ENCODE peak calls at places on chromosome 19, in ten cellular contexts. One of them, this sample, is unnamed.

GRCh38 chr19:3942790-3943409 is 10.0 kb downstream of the NMRK2 start:
- DNase-seq in HAP-1: no peak
- DNase-seq in AG08396: no peak
- DNase-seq in caudate nucleus: no peak
- DNase-seq in stimulated activated CD4-positive, alpha-beta T cell treated with anti-CD3 and anti-CD28 coated beads, TNF-alpha, amount 100 ng/mL, for 1 hour: no peak
- DNase-seq in GM10248: no peak
- DNase-seq in BJ: no peak
- DNase-seq in T-cell: no peak
- DNase-seq in activated CD8-positive, alpha-beta memory T cell treated with anti-CD3 and anti-CD28 coated beads, Interleukin-2, amount 50 U/mL, for 48 hours: no peak
- DNase-seq in fibroblast of lung: no peak
- DNase-seq in this sample: no peak

GRCh38 chr19:44749318-44749717 is 810 bp downstream of the BCL3 start:
- DNase-seq in HAP-1: no peak
- DNase-seq in AG08396: no peak
- DNase-seq in caudate nucleus: no peak
- DNase-seq in stimulated activated CD4-positive, alpha-beta T cell treated with anti-CD3 and anti-CD28 coated beads, TNF-alpha, amount 100 ng/mL, for 1 hour: no peak
- DNase-seq in GM10248: no peak
- DNase-seq in BJ: no peak
- DNase-seq in T-cell: no peak
- DNase-seq in activated CD8-positive, alpha-beta memory T cell treated with anti-CD3 and anti-CD28 coated beads, Interleukin-2, amount 50 U/mL, for 48 hours: no peak
- DNase-seq in fibroblast of lung: no peak
- DNase-seq in this sample: no peak

GRCh38 chr19:12864143-12864542 is 17.1 kb downstream of the DNASE2 start:
- DNase-seq in HAP-1: no peak
- DNase-seq in AG08396: no peak
- DNase-seq in caudate nucleus: no peak
- DNase-seq in stimulated activated CD4-positive, alpha-beta T cell treated with anti-CD3 and anti-CD28 coated beads, TNF-alpha, amount 100 ng/mL, for 1 hour: no peak
- DNase-seq in GM10248: no peak
- DNase-seq in BJ: no peak
- DNase-seq in T-cell: no peak
- DNase-seq in activated CD8-positive, alpha-beta memory T cell treated with anti-CD3 and anti-CD28 coated beads, Interleukin-2, amount 50 U/mL, for 48 hours: no peak
- DNase-seq in fibroblast of lung: no peak
- DNase-seq in this sample: no peak

GRCh38 chr19:40801449-40802299 is 2.7 kb downstream of the EGLN2 start:
- DNase-seq in HAP-1: no peak
- DNase-seq in AG08396: no peak
- DNase-seq in caudate nucleus: no peak
- DNase-seq in stimulated activated CD4-positive, alpha-beta T cell treated with anti-CD3 and anti-CD28 coated beads, TNF-alpha, amount 100 ng/mL, for 1 hour: no peak
- DNase-seq in GM10248: no peak
- DNase-seq in BJ: no peak
- DNase-seq in T-cell: no peak
- DNase-seq in activated CD8-positive, alpha-beta memory T cell treated with anti-CD3 and anti-CD28 coated beads, Interleukin-2, amount 50 U/mL, for 48 hours: no peak
- DNase-seq in fibroblast of lung: no peak
- DNase-seq in this sample: no peak

GRCh38 chr19:8342684-8343482 is at the start of gene KANK3:
- DNase-seq in HAP-1: peak
- DNase-seq in AG08396: peak
- DNase-seq in caudate nucleus: peak
- DNase-seq in stimulated activated CD4-positive, alpha-beta T cell treated with anti-CD3 and anti-CD28 coated beads, TNF-alpha, amount 100 ng/mL, for 1 hour: peak
- DNase-seq in GM10248: peak
- DNase-seq in BJ: no peak
- DNase-seq in T-cell: peak
- DNase-seq in activated CD8-positive, alpha-beta memory T cell treated with anti-CD3 and anti-CD28 coated beads, Interleukin-2, amount 50 U/mL, for 48 hours: peak
- DNase-seq in fibroblast of lung: peak
- DNase-seq in this sample: peak

GRCh38 chr19:47069795-47070194 is 21.4 kb upstream of the TMEM160 start:
- DNase-seq in HAP-1: no peak
- DNase-seq in AG08396: no peak
- DNase-seq in caudate nucleus: no peak
- DNase-seq in stimulated activated CD4-positive, alpha-beta T cell treated with anti-CD3 and anti-CD28 coated beads, TNF-alpha, amount 100 ng/mL, for 1 hour: no peak
- DNase-seq in GM10248: no peak
- DNase-seq in BJ: no peak
- DNase-seq in T-cell: no peak
- DNase-seq in activated CD8-positive, alpha-beta memory T cell treated with anti-CD3 and anti-CD28 coated beads, Interleukin-2, amount 50 U/mL, for 48 hours: no peak
- DNase-seq in fibroblast of lung: no peak
- DNase-seq in this sample: no peak

GRCh38 chr19:57773488-57773887 is 4.0 kb downstream of the ZNF586 start:
- DNase-seq in HAP-1: no peak
- DNase-seq in AG08396: no peak
- DNase-seq in caudate nucleus: no peak
- DNase-seq in stimulated activated CD4-positive, alpha-beta T cell treated with anti-CD3 and anti-CD28 coated beads, TNF-alpha, amount 100 ng/mL, for 1 hour: no peak
- DNase-seq in GM10248: no peak
- DNase-seq in BJ: no peak
- DNase-seq in T-cell: no peak
- DNase-seq in activated CD8-positive, alpha-beta memory T cell treated with anti-CD3 and anti-CD28 coated beads, Interleukin-2, amount 50 U/mL, for 48 hours: no peak
- DNase-seq in fibroblast of lung: no peak
- DNase-seq in this sample: no peak

GRCh38 chr19:48568345-48568886 is 16.4 kb downstream of the SULT2B1 start:
- DNase-seq in HAP-1: no peak
- DNase-seq in AG08396: peak
- DNase-seq in caudate nucleus: peak
- DNase-seq in stimulated activated CD4-positive, alpha-beta T cell treated with anti-CD3 and anti-CD28 coated beads, TNF-alpha, amount 100 ng/mL, for 1 hour: no peak
- DNase-seq in GM10248: no peak
- DNase-seq in BJ: peak
- DNase-seq in T-cell: no peak
- DNase-seq in activated CD8-positive, alpha-beta memory T cell treated with anti-CD3 and anti-CD28 coated beads, Interleukin-2, amount 50 U/mL, for 48 hours: no peak
- DNase-seq in fibroblast of lung: peak
- DNase-seq in this sample: no peak

GRCh38 chr19:16233836-16234551 is 36.3 kb downstream of the AP1M1 start:
- DNase-seq in HAP-1: no peak
- DNase-seq in AG08396: no peak
- DNase-seq in caudate nucleus: no peak
- DNase-seq in stimulated activated CD4-positive, alpha-beta T cell treated with anti-CD3 and anti-CD28 coated beads, TNF-alpha, amount 100 ng/mL, for 1 hour: no peak
- DNase-seq in GM10248: peak
- DNase-seq in BJ: no peak
- DNase-seq in T-cell: no peak
- DNase-seq in activated CD8-positive, alpha-beta memory T cell treated with anti-CD3 and anti-CD28 coated beads, Interleukin-2, amount 50 U/mL, for 48 hours: no peak
- DNase-seq in fibroblast of lung: no peak
- DNase-seq in this sample: no peak

GRCh38 chr19:44806271-44806670 is 2.6 kb upstream of the BCAM start:
- DNase-seq in HAP-1: peak
- DNase-seq in AG08396: no peak
- DNase-seq in caudate nucleus: no peak
- DNase-seq in stimulated activated CD4-positive, alpha-beta T cell treated with anti-CD3 and anti-CD28 coated beads, TNF-alpha, amount 100 ng/mL, for 1 hour: no peak
- DNase-seq in GM10248: no peak
- DNase-seq in BJ: no peak
- DNase-seq in T-cell: no peak
- DNase-seq in activated CD8-positive, alpha-beta memory T cell treated with anti-CD3 and anti-CD28 coated beads, Interleukin-2, amount 50 U/mL, for 48 hours: no peak
- DNase-seq in fibroblast of lung: no peak
- DNase-seq in this sample: no peak

GRCh38 chr19:8320564-8321066 is 560 bp downstream of the NDUFA7 start:
- DNase-seq in HAP-1: no peak
- DNase-seq in AG08396: no peak
- DNase-seq in caudate nucleus: no peak
- DNase-seq in stimulated activated CD4-positive, alpha-beta T cell treated with anti-CD3 and anti-CD28 coated beads, TNF-alpha, amount 100 ng/mL, for 1 hour: no peak
- DNase-seq in GM10248: no peak
- DNase-seq in BJ: no peak
- DNase-seq in T-cell: no peak
- DNase-seq in activated CD8-positive, alpha-beta memory T cell treated with anti-CD3 and anti-CD28 coated beads, Interleukin-2, amount 50 U/mL, for 48 hours: peak
- DNase-seq in fibroblast of lung: no peak
- DNase-seq in this sample: no peak

GRCh38 chr19:33000510-33000909 is 28.5 kb downstream of the FAAP24 start:
- DNase-seq in HAP-1: no peak
- DNase-seq in AG08396: no peak
- DNase-seq in caudate nucleus: no peak
- DNase-seq in stimulated activated CD4-positive, alpha-beta T cell treated with anti-CD3 and anti-CD28 coated beads, TNF-alpha, amount 100 ng/mL, for 1 hour: no peak
- DNase-seq in GM10248: no peak
- DNase-seq in BJ: no peak
- DNase-seq in T-cell: peak
- DNase-seq in activated CD8-positive, alpha-beta memory T cell treated with anti-CD3 and anti-CD28 coated beads, Interleukin-2, amount 50 U/mL, for 48 hours: peak
- DNase-seq in fibroblast of lung: no peak
- DNase-seq in this sample: no peak

GRCh38 chr19:7905859-7906258 is 2.2 kb downstream of the MAP2K7 start:
- DNase-seq in HAP-1: no peak
- DNase-seq in AG08396: no peak
- DNase-seq in caudate nucleus: no peak
- DNase-seq in stimulated activated CD4-positive, alpha-beta T cell treated with anti-CD3 and anti-CD28 coated beads, TNF-alpha, amount 100 ng/mL, for 1 hour: no peak
- DNase-seq in GM10248: no peak
- DNase-seq in BJ: no peak
- DNase-seq in T-cell: no peak
- DNase-seq in activated CD8-positive, alpha-beta memory T cell treated with anti-CD3 and anti-CD28 coated beads, Interleukin-2, amount 50 U/mL, for 48 hours: no peak
- DNase-seq in fibroblast of lung: no peak
- DNase-seq in this sample: no peak

GRCh38 chr19:19223636-19224035 is 11.9 kb downstream of the NCAN start:
- DNase-seq in HAP-1: no peak
- DNase-seq in AG08396: no peak
- DNase-seq in caudate nucleus: no peak
- DNase-seq in stimulated activated CD4-positive, alpha-beta T cell treated with anti-CD3 and anti-CD28 coated beads, TNF-alpha, amount 100 ng/mL, for 1 hour: no peak
- DNase-seq in GM10248: no peak
- DNase-seq in BJ: no peak
- DNase-seq in T-cell: no peak
- DNase-seq in activated CD8-positive, alpha-beta memory T cell treated with anti-CD3 and anti-CD28 coated beads, Interleukin-2, amount 50 U/mL, for 48 hours: no peak
- DNase-seq in fibroblast of lung: no peak
- DNase-seq in this sample: no peak

GRCh38 chr19:32254128-32254527 is 91.3 kb upstream of the ZNF507 start:
- DNase-seq in HAP-1: no peak
- DNase-seq in AG08396: no peak
- DNase-seq in caudate nucleus: no peak
- DNase-seq in stimulated activated CD4-positive, alpha-beta T cell treated with anti-CD3 and anti-CD28 coated beads, TNF-alpha, amount 100 ng/mL, for 1 hour: no peak
- DNase-seq in GM10248: no peak
- DNase-seq in BJ: no peak
- DNase-seq in T-cell: no peak
- DNase-seq in activated CD8-positive, alpha-beta memory T cell treated with anti-CD3 and anti-CD28 coated beads, Interleukin-2, amount 50 U/mL, for 48 hours: no peak
- DNase-seq in fibroblast of lung: no peak
- DNase-seq in this sample: no peak

GRCh38 chr19:13652810-13653590 is 111.3 kb upstream of the MRI1 start:
- DNase-seq in HAP-1: no peak
- DNase-seq in AG08396: no peak
- DNase-seq in caudate nucleus: no peak
- DNase-seq in stimulated activated CD4-positive, alpha-beta T cell treated with anti-CD3 and anti-CD28 coated beads, TNF-alpha, amount 100 ng/mL, for 1 hour: no peak
- DNase-seq in GM10248: no peak
- DNase-seq in BJ: no peak
- DNase-seq in T-cell: no peak
- DNase-seq in activated CD8-positive, alpha-beta memory T cell treated with anti-CD3 and anti-CD28 coated beads, Interleukin-2, amount 50 U/mL, for 48 hours: no peak
- DNase-seq in fibroblast of lung: no peak
- DNase-seq in this sample: no peak

GRCh38 chr19:7333198-7334118 is 15.3 kb upstream of the ARHGEF18 start:
- DNase-seq in HAP-1: no peak
- DNase-seq in AG08396: no peak
- DNase-seq in caudate nucleus: no peak
- DNase-seq in stimulated activated CD4-positive, alpha-beta T cell treated with anti-CD3 and anti-CD28 coated beads, TNF-alpha, amount 100 ng/mL, for 1 hour: no peak
- DNase-seq in GM10248: no peak
- DNase-seq in BJ: no peak
- DNase-seq in T-cell: no peak
- DNase-seq in activated CD8-positive, alpha-beta memory T cell treated with anti-CD3 and anti-CD28 coated beads, Interleukin-2, amount 50 U/mL, for 48 hours: no peak
- DNase-seq in fibroblast of lung: no peak
- DNase-seq in this sample: no peak

GRCh38 chr19:9640956-9641355 is 19.9 kb upstream of the ZNF561 start:
- DNase-seq in HAP-1: no peak
- DNase-seq in AG08396: no peak
- DNase-seq in caudate nucleus: no peak
- DNase-seq in stimulated activated CD4-positive, alpha-beta T cell treated with anti-CD3 and anti-CD28 coated beads, TNF-alpha, amount 100 ng/mL, for 1 hour: no peak
- DNase-seq in GM10248: no peak
- DNase-seq in BJ: no peak
- DNase-seq in T-cell: no peak
- DNase-seq in activated CD8-positive, alpha-beta memory T cell treated with anti-CD3 and anti-CD28 coated beads, Interleukin-2, amount 50 U/mL, for 48 hours: no peak
- DNase-seq in fibroblast of lung: no peak
- DNase-seq in this sample: no peak

GRCh38 chr19:13843104-13843921 is 33.6 kb upstream of the NANOS3 start:
- DNase-seq in HAP-1: peak
- DNase-seq in AG08396: peak
- DNase-seq in caudate nucleus: no peak
- DNase-seq in stimulated activated CD4-positive, alpha-beta T cell treated with anti-CD3 and anti-CD28 coated beads, TNF-alpha, amount 100 ng/mL, for 1 hour: no peak
- DNase-seq in GM10248: no peak
- DNase-seq in BJ: no peak
- DNase-seq in T-cell: no peak
- DNase-seq in activated CD8-positive, alpha-beta memory T cell treated with anti-CD3 and anti-CD28 coated beads, Interleukin-2, amount 50 U/mL, for 48 hours: no peak
- DNase-seq in fibroblast of lung: no peak
- DNase-seq in this sample: no peak

GRCh38 chr19:49755956-49756355 is 7.2 kb downstream of the TSKS start:
- DNase-seq in HAP-1: no peak
- DNase-seq in AG08396: no peak
- DNase-seq in caudate nucleus: no peak
- DNase-seq in stimulated activated CD4-positive, alpha-beta T cell treated with anti-CD3 and anti-CD28 coated beads, TNF-alpha, amount 100 ng/mL, for 1 hour: no peak
- DNase-seq in GM10248: no peak
- DNase-seq in BJ: no peak
- DNase-seq in T-cell: no peak
- DNase-seq in activated CD8-positive, alpha-beta memory T cell treated with anti-CD3 and anti-CD28 coated beads, Interleukin-2, amount 50 U/mL, for 48 hours: no peak
- DNase-seq in fibroblast of lung: no peak
- DNase-seq in this sample: no peak

GRCh38 chr19:58585442-58586130 is 12.5 kb upstream of the MZF1 start:
- DNase-seq in HAP-1: no peak
- DNase-seq in AG08396: no peak
- DNase-seq in caudate nucleus: no peak
- DNase-seq in stimulated activated CD4-positive, alpha-beta T cell treated with anti-CD3 and anti-CD28 coated beads, TNF-alpha, amount 100 ng/mL, for 1 hour: no peak
- DNase-seq in GM10248: no peak
- DNase-seq in BJ: no peak
- DNase-seq in T-cell: no peak
- DNase-seq in activated CD8-positive, alpha-beta memory T cell treated with anti-CD3 and anti-CD28 coated beads, Interleukin-2, amount 50 U/mL, for 48 hours: no peak
- DNase-seq in fibroblast of lung: no peak
- DNase-seq in this sample: no peak

GRCh38 chr19:52724701-52725514 is 9.9 kb downstream of the ZNF611 start:
- DNase-seq in HAP-1: no peak
- DNase-seq in AG08396: no peak
- DNase-seq in caudate nucleus: no peak
- DNase-seq in stimulated activated CD4-positive, alpha-beta T cell treated with anti-CD3 and anti-CD28 coated beads, TNF-alpha, amount 100 ng/mL, for 1 hour: no peak
- DNase-seq in GM10248: no peak
- DNase-seq in BJ: no peak
- DNase-seq in T-cell: no peak
- DNase-seq in activated CD8-positive, alpha-beta memory T cell treated with anti-CD3 and anti-CD28 coated beads, Interleukin-2, amount 50 U/mL, for 48 hours: no peak
- DNase-seq in fibroblast of lung: no peak
- DNase-seq in this sample: no peak

GRCh38 chr19:19081642-19082151 is 17.9 kb downstream of the SLC25A42 start:
- DNase-seq in HAP-1: no peak
- DNase-seq in AG08396: no peak
- DNase-seq in caudate nucleus: no peak
- DNase-seq in stimulated activated CD4-positive, alpha-beta T cell treated with anti-CD3 and anti-CD28 coated beads, TNF-alpha, amount 100 ng/mL, for 1 hour: no peak
- DNase-seq in GM10248: no peak
- DNase-seq in BJ: no peak
- DNase-seq in T-cell: no peak
- DNase-seq in activated CD8-positive, alpha-beta memory T cell treated with anti-CD3 and anti-CD28 coated beads, Interleukin-2, amount 50 U/mL, for 48 hours: no peak
- DNase-seq in fibroblast of lung: peak
- DNase-seq in this sample: no peak